ENCODE peak calls at places on chromosomes 1 and 21, in eight cellular contexts. D is NCI-H2107; Q is astrocyte of the cerebellum; P is epithelial cell of esophagus; A is T-cell; J is IMR-90; Y is progenitor cell of endocrine pancreas; I is stimulated activated naive CD8-positive, alpha-beta T cell treated with anti-CD3 and anti-CD28 coated beads, Interleukin-15, Interleukin-2, amounts not matched to agents 100 U/mL and 50 U/mL, for 24 hours. Z is an unnamed sample.

GRCh38 chr1:11616766-11617165 is 37.5 kb downstream of the FBXO2 start:
- DNase-seq in D (no peak), Q (no peak), P (no peak), A (no peak), J (no peak), Y (no peak), I (no peak), Z (no peak)

GRCh38 chr21:35575280-35575915 is 484.9 kb downstream of the SETD4 start:
- DNase-seq in D (peak), Q (peak), P (peak), A (no peak), J (peak), Y (no peak), I (no peak), Z (peak)

GRCh38 chr21:41750532-41751151 is 16.2 kb downstream of the RIPK4 start:
- DNase-seq in D (no peak), Q (no peak), P (no peak), A (no peak), J (no peak), Y (no peak), I (no peak), Z (no peak)

GRCh38 chr1:26358411-26359384 is 4.8 kb upstream of the CRYBG2 start:
- DNase-seq in D (no peak), Q (no peak), P (peak), A (peak), J (no peak), Y (no peak), I (peak), Z (no peak)

GRCh38 chr1:1431845-1432565 is 3.5 kb upstream of the VWA1 start:
- DNase-seq in D (no peak), Q (no peak), P (no peak), A (no peak), J (no peak), Y (no peak), I (no peak), Z (peak)

GRCh38 chr1:180779584-180779983 is 133.1 kb upstream of the KIAA1614 start:
- DNase-seq in D (no peak), Q (no peak), P (no peak), A (no peak), J (no peak), Y (no peak), I (no peak), Z (no peak)

GRCh38 chr1:225480825-225481434 is 53.1 kb upstream of the LBR start:
- DNase-seq in D (peak), Q (no peak), P (peak), A (no peak), J (no peak), Y (peak), I (peak), Z (peak)

GRCh38 chr1:18631496-18632217 is 1.0 kb downstream of the PAX7 start:
- DNase-seq in D (no peak), Q (no peak), P (no peak), A (no peak), J (no peak), Y (no peak), I (no peak), Z (no peak)

GRCh38 chr1:24725209-24725651 is 20.0 kb upstream of the CLIC4 start:
- DNase-seq in D (no peak), Q (no peak), P (no peak), A (no peak), J (peak), Y (no peak), I (no peak), Z (peak)

GRCh38 chr1:111990878-111991760 is 1.7 kb upstream of the KCND3 start:
- DNase-seq in D (peak), Q (no peak), P (peak), A (no peak), J (no peak), Y (peak), I (peak), Z (peak)

GRCh38 chr1:206658264-206658980 is 23.1 kb downstream of the DYRK3 start:
- DNase-seq in D (no peak), Q (no peak), P (no peak), A (peak), J (no peak), Y (peak), I (peak), Z (peak)

GRCh38 chr1:47804127-47804526 is 193.1 kb downstream of the TRABD2B start:
- DNase-seq in D (peak), Q (no peak), P (no peak), A (no peak), J (no peak), Y (no peak), I (no peak), Z (no peak)

GRCh38 chr1:65791396-65791795 is 1.3 kb upstream of the PDE4B start:
- DNase-seq in D (no peak), Q (no peak), P (peak), A (no peak), J (peak), Y (no peak), I (no peak), Z (peak)

GRCh38 chr1:37865348-37866119 is 6.1 kb upstream of the MTF1 start:
- DNase-seq in D (peak), Q (no peak), P (peak), A (no peak), J (peak), Y (no peak), I (peak), Z (no peak)

GRCh38 chr1:17535300-17535937 is 4.1 kb upstream of the ARHGEF10L start:
- DNase-seq in D (no peak), Q (no peak), P (no peak), A (no peak), J (no peak), Y (no peak), I (no peak), Z (no peak)

GRCh38 chr1:183800449-183800848 is 4.5 kb upstream of the RGL1 start:
- DNase-seq in D (no peak), Q (no peak), P (peak), A (no peak), J (no peak), Y (no peak), I (no peak), Z (no peak)

GRCh38 chr1:230208619-230209261 is 141.7 kb downstream of the GALNT2 start:
- DNase-seq in D (no peak), Q (no peak), P (no peak), A (no peak), J (no peak), Y (no peak), I (peak), Z (peak)